ENCODE peak calls at places on chromosomes 6 and 20, in seven cellular contexts. A is mammary epithelial cell; O is spleen; S is foreskin fibroblast; I is SJSA1; M is AG09309; C is effector memory CD4-positive, alpha-beta T cell. U is an unnamed sample.

GRCh38 chr20:7689151-7689550 is 251.1 kb downstream of the HAO1 start:
- DNase-seq in I (no peak), M (no peak), S (no peak), A (no peak), C (no peak), O (no peak), U (no peak)

GRCh38 chr6:96611342-96611964 is 48.5 kb downstream of the FHL5 start:
- DNase-seq in S (no peak), A (no peak), C (no peak), M (no peak), O (no peak), I (no peak), U (no peak)

GRCh38 chr6:143596857-143597256 is 80.9 kb upstream of the PHACTR2 start:
- DNase-seq in S (peak), O (no peak), M (no peak), I (no peak), A (no peak), C (no peak), U (no peak)

GRCh38 chr20:6489361-6490154 is 277.9 kb upstream of the BMP2 start:
- DNase-seq in C (no peak), O (no peak), A (no peak), I (no peak), S (peak), M (no peak), U (peak)

GRCh38 chr6:21091411-21091810 is 502.1 kb upstream of the SOX4 start:
- DNase-seq in I (no peak), M (no peak), S (no peak), A (no peak), C (no peak), O (no peak), U (no peak)

GRCh38 chr20:17635846-17636245 is 46.2 kb downstream of the RRBP1 start:
- DNase-seq in S (peak), I (no peak), M (no peak), O (no peak), A (no peak), C (no peak), U (no peak)

GRCh38 chr6:29943053-29943966 is 978 bp downstream of the HLA-A start:
- DNase-seq in A (no peak), C (no peak), I (peak), M (no peak), S (peak), O (peak), U (peak)

GRCh38 chr6:26158581-26159416 is 71.6 kb downstream of the HFE start:
- DNase-seq in C (peak), A (peak), M (no peak), I (peak), S (peak), O (peak), U (peak)

GRCh38 chr20:32386091-32386490 is 28.0 kb downstream of the ASXL1 start:
- DNase-seq in S (no peak), C (no peak), M (no peak), O (no peak), I (peak), A (no peak), U (no peak)

GRCh38 chr6:160667854-160668481 is 3.9 kb upstream of the LPA start:
- DNase-seq in S (no peak), M (no peak), C (no peak), O (no peak), A (peak), I (no peak), U (peak)

GRCh38 chr20:40763646-40764295 is 74.7 kb upstream of the MAFB start:
- DNase-seq in O (no peak), S (peak), A (no peak), C (no peak), I (no peak), M (no peak), U (no peak)

GRCh38 chr6:36836091-36836770 is 3.0 kb downstream of the CPNE5 start:
- DNase-seq in S (no peak), A (no peak), O (no peak), M (no peak), I (no peak), C (no peak), U (no peak)

DNA sequence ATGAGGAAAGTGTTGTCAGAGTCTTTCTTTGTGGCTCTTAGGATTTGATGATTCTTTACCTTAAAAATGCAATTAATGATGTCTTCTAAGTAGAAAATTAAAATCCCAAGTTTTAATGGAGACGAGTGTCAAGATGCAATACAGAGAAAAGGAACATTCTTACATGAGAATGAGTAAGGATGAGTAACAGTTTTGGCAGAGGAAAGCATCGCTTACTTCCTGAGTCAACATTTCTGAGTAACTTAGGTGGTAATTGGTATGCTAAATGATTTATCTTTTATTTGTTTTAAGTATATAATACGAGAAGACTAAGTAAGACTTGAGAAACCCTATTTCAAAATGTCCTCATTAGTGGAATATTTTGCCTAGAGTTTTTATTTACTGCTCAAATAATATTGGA is 101.3 kb downstream of the RTN4IP1 start:
- DNase-seq in S (peak), C (no peak), I (peak), A (peak), M (peak), O (no peak), U (no peak)
- H3K4me3 ChIP-seq in S (no peak), C (no peak), I (no peak), A (peak), M (no peak), O (no peak), U (no peak)

GRCh38 chr20:49983848-49984408 is 1.1 kb downstream of the SNAI1 start:
- DNase-seq in O (no peak), M (no peak), I (peak), C (no peak), S (peak), A (no peak), U (no peak)
- H3K4me3 ChIP-seq in O (peak), M (peak), I (peak), C (no peak), S (peak), A (no peak), U (no peak)

GRCh38 chr6:127458190-127458589 is 999 bp downstream of the KIAA0408 start:
- DNase-seq in C (no peak), A (no peak), O (no peak), M (no peak), I (peak), S (no peak), U (no peak)

GRCh38 chr6:127459231-127459641 is at the start of gene KIAA0408:
- DNase-seq in O (no peak), C (no peak), M (peak), A (peak), S (peak), I (peak), U (peak)

GRCh38 chr6:127460465-127460864 is 1.3 kb upstream of the KIAA0408 start:
- DNase-seq in M (no peak), C (no peak), I (no peak), S (no peak), O (no peak), A (no peak), U (no peak)

GRCh38 chr6:127458817-127459216 is 372 bp downstream of the KIAA0408 start:
- DNase-seq in C (no peak), O (no peak), I (no peak), S (peak), A (peak), M (no peak), U (no peak)

GRCh38 chr6:127457444-127458064 is 1.6 kb downstream of the KIAA0408 start:
- DNase-seq in C (no peak), M (peak), A (peak), O (no peak), S (peak), I (no peak), U (no peak)
- H3K4me3 ChIP-seq in C (no peak), M (no peak), A (no peak), O (no peak), S (no peak), I (no peak), U (no peak)

GRCh38 chr20:47359533-47360206 is 3.2 kb upstream of the ZMYND8 start:
- DNase-seq in C (no peak), O (peak), I (no peak), S (no peak), A (no peak), M (no peak), U (no peak)
- H3K4me3 ChIP-seq in C (no peak), O (no peak), I (no peak), S (no peak), A (no peak), M (no peak), U (no peak)

GRCh38 chr6:7589221-7589620 is 777 bp upstream of the SNRNP48 start:
- DNase-seq in S (no peak), M (no peak), C (no peak), I (no peak), A (no peak), O (no peak), U (no peak)
- H3K4me3 ChIP-seq in S (no peak), M (no peak), C (no peak), I (no peak), A (peak), O (no peak), U (no peak)

DNA sequence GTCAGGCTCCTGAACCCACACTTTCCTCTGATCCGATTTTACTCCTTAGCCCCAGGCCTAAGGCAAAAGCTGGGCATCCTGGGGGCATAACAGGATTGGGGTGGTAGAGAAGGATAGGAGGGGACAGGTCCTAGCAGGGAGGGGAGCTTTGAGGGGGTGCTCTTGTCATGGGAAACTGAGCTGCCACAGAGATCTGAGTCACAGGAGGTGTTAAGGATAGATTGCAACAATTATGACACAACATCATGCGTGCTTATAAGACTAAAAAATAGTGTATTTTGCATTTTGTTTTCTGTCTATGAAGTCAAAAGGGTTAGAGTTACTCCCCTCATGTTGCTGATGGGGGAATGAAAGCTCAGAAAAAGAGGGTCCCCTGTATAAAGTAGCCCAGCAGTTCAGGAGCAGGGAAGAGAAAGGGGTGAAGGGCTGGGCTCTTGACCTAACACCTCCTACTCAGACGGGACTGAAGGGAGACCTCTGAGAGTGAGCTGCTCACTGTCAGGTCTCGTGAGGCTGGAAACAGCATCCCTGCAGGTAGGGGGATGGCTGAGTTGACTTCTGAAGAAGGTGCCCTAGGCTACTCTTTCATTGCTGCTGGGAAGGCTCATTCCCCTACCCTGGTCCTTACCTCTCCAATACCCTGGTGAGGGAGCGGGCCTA is 2.0 kb downstream of the GLP1R start:
- DNase-seq in C (no peak), O (peak), S (no peak), A (peak), I (no peak), M (no peak), U (no peak)
- H3K4me3 ChIP-seq in C (no peak), O (no peak), S (no peak), A (no peak), I (no peak), M (no peak), U (no peak)

U was measured in small intestine.